ENCODE peak calls at places on chromosomes 12 and 14, in eight cellular contexts. One of them, this sample, is unnamed.

GRCh38 chr12:14846042-14846587 is 2.8 kb upstream of the ART4 start:
- DNase-seq in gastrocnemius medialis: no peak
- DNase-seq in AG04450: no peak
- DNase-seq in RCC 7860: no peak
- DNase-seq in CD4-positive, alpha-beta memory T cell: no peak
- DNase-seq in HT-29: peak; percentile 26
- DNase-seq in cardiac fibroblast: peak; percentile 73
- DNase-seq in right cardiac atrium: no peak
- DNase-seq in this sample: no peak

GRCh38 chr12:88805692-88806091 is 225.4 kb upstream of the KITLG start:
- DNase-seq in gastrocnemius medialis: no peak
- DNase-seq in AG04450: no peak
- DNase-seq in cardiac fibroblast: no peak
- DNase-seq in RCC 7860: no peak
- DNase-seq in right cardiac atrium: no peak
- DNase-seq in HT-29: no peak
- DNase-seq in CD4-positive, alpha-beta memory T cell: no peak
- DNase-seq in this sample: no peak

GRCh38 chr14:75254381-75254821 is 24.2 kb upstream of the FOS start:
- DNase-seq in right cardiac atrium: peak; percentile 65
- DNase-seq in RCC 7860: no peak
- DNase-seq in HT-29: peak; percentile 72
- DNase-seq in gastrocnemius medialis: peak; percentile 88
- DNase-seq in CD4-positive, alpha-beta memory T cell: no peak
- DNase-seq in cardiac fibroblast: no peak
- DNase-seq in AG04450: no peak
- DNase-seq in this sample: no peak

GRCh38 chr14:55500708-55501107 is 60.3 kb upstream of the TBPL2 start:
- DNase-seq in right cardiac atrium: no peak
- DNase-seq in cardiac fibroblast: no peak
- DNase-seq in RCC 7860: no peak
- DNase-seq in gastrocnemius medialis: no peak
- DNase-seq in CD4-positive, alpha-beta memory T cell: no peak
- DNase-seq in HT-29: no peak
- DNase-seq in AG04450: no peak
- DNase-seq in this sample: no peak

GRCh38 chr12:124938066-124938465 is 23.6 kb upstream of the UBC start:
- DNase-seq in gastrocnemius medialis: no peak
- DNase-seq in RCC 7860: no peak
- DNase-seq in HT-29: peak; percentile 34
- DNase-seq in AG04450: no peak
- DNase-seq in cardiac fibroblast: no peak
- DNase-seq in right cardiac atrium: no peak
- DNase-seq in CD4-positive, alpha-beta memory T cell: no peak
- DNase-seq in this sample: peak; percentile 19

GRCh38 chr12:101951002-101951670 is 73.8 kb downstream of the DRAM1 start:
- DNase-seq in HT-29: no peak
- DNase-seq in AG04450: no peak
- DNase-seq in CD4-positive, alpha-beta memory T cell: no peak
- DNase-seq in RCC 7860: no peak
- DNase-seq in cardiac fibroblast: no peak
- DNase-seq in right cardiac atrium: no peak
- DNase-seq in gastrocnemius medialis: no peak
- DNase-seq in this sample: no peak

GRCh38 chr14:59704054-59704453 is 127.4 kb upstream of the CCDC175 start:
- DNase-seq in right cardiac atrium: no peak
- DNase-seq in RCC 7860: no peak
- DNase-seq in CD4-positive, alpha-beta memory T cell: no peak
- DNase-seq in AG04450: no peak
- DNase-seq in HT-29: no peak
- DNase-seq in cardiac fibroblast: no peak
- DNase-seq in gastrocnemius medialis: no peak
- DNase-seq in this sample: no peak

GRCh38 chr14:92241966-92242365 is 81.0 kb upstream of the SLC24A4 start:
- DNase-seq in CD4-positive, alpha-beta memory T cell: no peak
- DNase-seq in AG04450: no peak
- DNase-seq in right cardiac atrium: no peak
- DNase-seq in gastrocnemius medialis: no peak
- DNase-seq in HT-29: no peak
- DNase-seq in RCC 7860: no peak
- DNase-seq in cardiac fibroblast: no peak
- DNase-seq in this sample: no peak

GRCh38 chr14:33689680-33690079 is 261.2 kb downstream of the EGLN3 start:
- DNase-seq in gastrocnemius medialis: no peak
- DNase-seq in RCC 7860: no peak
- DNase-seq in right cardiac atrium: no peak
- DNase-seq in AG04450: no peak
- DNase-seq in HT-29: no peak
- DNase-seq in cardiac fibroblast: no peak
- DNase-seq in CD4-positive, alpha-beta memory T cell: no peak
- DNase-seq in this sample: no peak

GRCh38 chr12:89454080-89454848 is 70.3 kb downstream of the GALNT4 start:
- DNase-seq in AG04450: no peak
- DNase-seq in right cardiac atrium: no peak
- DNase-seq in gastrocnemius medialis: no peak
- DNase-seq in cardiac fibroblast: peak; percentile 30
- DNase-seq in HT-29: no peak
- DNase-seq in CD4-positive, alpha-beta memory T cell: no peak
- DNase-seq in RCC 7860: no peak
- DNase-seq in this sample: no peak

GRCh38 chr12:2291182-2291832 is 238.5 kb downstream of the CACNA1C start:
- DNase-seq in gastrocnemius medialis: no peak
- DNase-seq in AG04450: no peak
- DNase-seq in HT-29: peak; percentile 64
- DNase-seq in cardiac fibroblast: peak; percentile 50
- DNase-seq in CD4-positive, alpha-beta memory T cell: peak; percentile 24
- DNase-seq in right cardiac atrium: no peak
- DNase-seq in RCC 7860: peak; percentile 26
- DNase-seq in this sample: peak; percentile 43

GRCh38 chr12:89859513-89860220 is 151.0 kb upstream of the ATP2B1 start:
- DNase-seq in AG04450: no peak
- DNase-seq in HT-29: no peak
- DNase-seq in cardiac fibroblast: no peak
- DNase-seq in gastrocnemius medialis: no peak
- DNase-seq in RCC 7860: no peak
- DNase-seq in right cardiac atrium: no peak
- DNase-seq in CD4-positive, alpha-beta memory T cell: peak; percentile 45
- DNase-seq in this sample: no peak

GRCh38 chr14:100294963-100295330 is 11.3 kb downstream of the SLC25A29 start:
- DNase-seq in cardiac fibroblast: no peak
- DNase-seq in AG04450: no peak
- DNase-seq in CD4-positive, alpha-beta memory T cell: no peak
- DNase-seq in right cardiac atrium: peak; percentile 42
- DNase-seq in HT-29: no peak
- DNase-seq in RCC 7860: no peak
- DNase-seq in gastrocnemius medialis: peak; percentile 3
- DNase-seq in this sample: no peak

GRCh38 chr14:59189281-59189821 is 884 bp downstream of the DAAM1 start:
- DNase-seq in right cardiac atrium: peak; percentile 62
- DNase-seq in gastrocnemius medialis: no peak
- DNase-seq in RCC 7860: peak; percentile 3
- DNase-seq in HT-29: peak; percentile 26
- DNase-seq in CD4-positive, alpha-beta memory T cell: peak; percentile 51
- DNase-seq in cardiac fibroblast: peak; percentile 33
- DNase-seq in AG04450: no peak
- DNase-seq in this sample: peak; percentile 21

GRCh38 chr14:65879218-65880009 is 466.9 kb downstream of the FUT8 start:
- DNase-seq in cardiac fibroblast: peak; percentile 47
- DNase-seq in gastrocnemius medialis: no peak
- DNase-seq in right cardiac atrium: no peak
- DNase-seq in AG04450: peak; percentile 3
- DNase-seq in HT-29: no peak
- DNase-seq in RCC 7860: peak; percentile 75
- DNase-seq in CD4-positive, alpha-beta memory T cell: no peak
- DNase-seq in this sample: peak; percentile 72

GRCh38 chr14:54650331-54651017 is 83.5 kb downstream of the SAMD4A start:
- DNase-seq in gastrocnemius medialis: peak; percentile 80
- DNase-seq in HT-29: no peak
- DNase-seq in AG04450: no peak
- DNase-seq in RCC 7860: peak; percentile 86
- DNase-seq in cardiac fibroblast: peak; percentile 65
- DNase-seq in right cardiac atrium: peak; percentile 57
- DNase-seq in CD4-positive, alpha-beta memory T cell: no peak
- DNase-seq in this sample: peak; percentile 56

GRCh38 chr14:38217538-38217937 is 9.8 kb downstream of the SSTR1 start:
- DNase-seq in HT-29: no peak
- DNase-seq in AG04450: no peak
- DNase-seq in RCC 7860: no peak
- DNase-seq in gastrocnemius medialis: no peak
- DNase-seq in cardiac fibroblast: no peak
- DNase-seq in right cardiac atrium: no peak
- DNase-seq in CD4-positive, alpha-beta memory T cell: no peak
- DNase-seq in this sample: no peak

GRCh38 chr12:39309516-39309915 is 133.4 kb downstream of the KIF21A start:
- DNase-seq in AG04450: no peak
- DNase-seq in cardiac fibroblast: no peak
- DNase-seq in right cardiac atrium: no peak
- DNase-seq in gastrocnemius medialis: no peak
- DNase-seq in CD4-positive, alpha-beta memory T cell: no peak
- DNase-seq in RCC 7860: no peak
- DNase-seq in HT-29: no peak
- DNase-seq in this sample: no peak

GRCh38 chr14:33726685-33727084 is 224.2 kb downstream of the EGLN3 start:
- DNase-seq in gastrocnemius medialis: no peak
- DNase-seq in RCC 7860: no peak
- DNase-seq in CD4-positive, alpha-beta memory T cell: no peak
- DNase-seq in cardiac fibroblast: no peak
- DNase-seq in HT-29: no peak
- DNase-seq in AG04450: no peak
- DNase-seq in right cardiac atrium: no peak
- DNase-seq in this sample: peak; percentile 26

GRCh38 chr12:58359084-58359483 is 417.7 kb downstream of the ATP23 start:
- DNase-seq in right cardiac atrium: peak; percentile 72
- DNase-seq in RCC 7860: no peak
- DNase-seq in HT-29: no peak
- DNase-seq in gastrocnemius medialis: no peak
- DNase-seq in CD4-positive, alpha-beta memory T cell: no peak
- DNase-seq in cardiac fibroblast: peak; percentile 39
- DNase-seq in AG04450: no peak
- DNase-seq in this sample: no peak

GRCh38 chr14:51697848-51698247 is 46.1 kb downstream of the FRMD6 start:
- DNase-seq in cardiac fibroblast: no peak
- DNase-seq in right cardiac atrium: no peak
- DNase-seq in HT-29: no peak
- DNase-seq in gastrocnemius medialis: no peak
- DNase-seq in CD4-positive, alpha-beta memory T cell: no peak
- DNase-seq in AG04450: no peak
- DNase-seq in RCC 7860: no peak
- DNase-seq in this sample: no peak

GRCh38 chr12:1282670-1283361 is 291.8 kb downstream of the ERC1 start:
- DNase-seq in RCC 7860: no peak
- DNase-seq in gastrocnemius medialis: peak; percentile 21
- DNase-seq in HT-29: no peak
- DNase-seq in cardiac fibroblast: peak; percentile 29
- DNase-seq in AG04450: no peak
- DNase-seq in CD4-positive, alpha-beta memory T cell: no peak
- DNase-seq in right cardiac atrium: peak; percentile 85
- DNase-seq in this sample: no peak